ENCODE peak calls at places on chromosomes 16 and 17, in nine cellular contexts. One of them, this sample, is unnamed.

GRCh38 chr16:66256919-66257318 is 109.6 kb upstream of the CDH5 start:
- DNase-seq in epithelial cell of proximal tubule: no peak
- DNase-seq in PC-9: no peak
- DNase-seq in cardiac muscle cell: no peak
- DNase-seq in heart right ventricle: no peak
- DNase-seq in upper lobe of right lung: peak
- DNase-seq in foreskin fibroblast: no peak
- DNase-seq in mesendoderm: no peak
- DNase-seq in neural progenitor cell: no peak
- DNase-seq in this sample: no peak

GRCh38 chr17:61250335-61250890 is 149.2 kb upstream of the TBX2 start:
- DNase-seq in epithelial cell of proximal tubule: peak
- DNase-seq in PC-9: no peak
- DNase-seq in cardiac muscle cell: peak
- DNase-seq in heart right ventricle: no peak
- DNase-seq in upper lobe of right lung: no peak
- DNase-seq in foreskin fibroblast: peak
- DNase-seq in mesendoderm: no peak
- DNase-seq in neural progenitor cell: no peak
- DNase-seq in this sample: no peak

GRCh38 chr16:249431-249830 is 14.8 kb downstream of the FAM234A start:
- DNase-seq in epithelial cell of proximal tubule: no peak
- DNase-seq in PC-9: no peak
- DNase-seq in cardiac muscle cell: no peak
- DNase-seq in heart right ventricle: no peak
- DNase-seq in upper lobe of right lung: no peak
- DNase-seq in foreskin fibroblast: no peak
- DNase-seq in mesendoderm: no peak
- DNase-seq in neural progenitor cell: no peak
- DNase-seq in this sample: no peak

GRCh38 chr16:67104061-67104460 is 5.7 kb upstream of the PHAF1 start:
- DNase-seq in epithelial cell of proximal tubule: no peak
- DNase-seq in PC-9: no peak
- DNase-seq in cardiac muscle cell: peak
- DNase-seq in heart right ventricle: no peak
- DNase-seq in upper lobe of right lung: no peak
- DNase-seq in foreskin fibroblast: no peak
- DNase-seq in mesendoderm: peak
- DNase-seq in neural progenitor cell: peak
- DNase-seq in this sample: peak

GRCh38 chr17:80730739-80731138 is 186.1 kb downstream of the RPTOR start:
- DNase-seq in epithelial cell of proximal tubule: no peak
- DNase-seq in PC-9: no peak
- DNase-seq in cardiac muscle cell: no peak
- DNase-seq in heart right ventricle: no peak
- DNase-seq in upper lobe of right lung: no peak
- DNase-seq in foreskin fibroblast: no peak
- DNase-seq in mesendoderm: no peak
- DNase-seq in neural progenitor cell: no peak
- DNase-seq in this sample: no peak

GRCh38 chr16:53817117-53817516 is 113.2 kb downstream of the FTO start:
- DNase-seq in epithelial cell of proximal tubule: peak
- DNase-seq in PC-9: no peak
- DNase-seq in cardiac muscle cell: peak
- DNase-seq in heart right ventricle: no peak
- DNase-seq in upper lobe of right lung: no peak
- DNase-seq in foreskin fibroblast: peak
- DNase-seq in mesendoderm: peak
- DNase-seq in neural progenitor cell: no peak
- DNase-seq in this sample: peak

GRCh38 chr16:48949636-48950035 is 332.0 kb downstream of the CBLN1 start:
- DNase-seq in epithelial cell of proximal tubule: no peak
- DNase-seq in PC-9: no peak
- DNase-seq in cardiac muscle cell: no peak
- DNase-seq in heart right ventricle: no peak
- DNase-seq in upper lobe of right lung: no peak
- DNase-seq in foreskin fibroblast: no peak
- DNase-seq in mesendoderm: no peak
- DNase-seq in neural progenitor cell: no peak
- DNase-seq in this sample: no peak

GRCh38 chr17:5220074-5220473 is 14.6 kb downstream of the SCIMP start:
- DNase-seq in epithelial cell of proximal tubule: no peak
- DNase-seq in PC-9: no peak
- DNase-seq in cardiac muscle cell: no peak
- DNase-seq in heart right ventricle: no peak
- DNase-seq in upper lobe of right lung: no peak
- DNase-seq in foreskin fibroblast: no peak
- DNase-seq in mesendoderm: no peak
- DNase-seq in neural progenitor cell: no peak
- DNase-seq in this sample: no peak

GRCh38 chr17:78421534-78422266 is 43.3 kb downstream of the PGS1 start:
- DNase-seq in epithelial cell of proximal tubule: peak
- DNase-seq in PC-9: peak
- DNase-seq in cardiac muscle cell: peak
- DNase-seq in heart right ventricle: peak
- DNase-seq in upper lobe of right lung: peak
- DNase-seq in foreskin fibroblast: peak
- DNase-seq in mesendoderm: peak
- DNase-seq in neural progenitor cell: peak
- DNase-seq in this sample: peak

GRCh38 chr17:44915321-44915726 is at the start of gene GFAP:
- DNase-seq in epithelial cell of proximal tubule: no peak
- DNase-seq in PC-9: no peak
- DNase-seq in cardiac muscle cell: no peak
- DNase-seq in heart right ventricle: no peak
- DNase-seq in upper lobe of right lung: no peak
- DNase-seq in foreskin fibroblast: no peak
- DNase-seq in mesendoderm: no peak
- DNase-seq in neural progenitor cell: no peak
- DNase-seq in this sample: no peak

GRCh38 chr17:213286-214105 is 32.0 kb upstream of the DOC2B start:
- DNase-seq in epithelial cell of proximal tubule: no peak
- DNase-seq in PC-9: no peak
- DNase-seq in cardiac muscle cell: no peak
- DNase-seq in heart right ventricle: no peak
- DNase-seq in upper lobe of right lung: no peak
- DNase-seq in foreskin fibroblast: no peak
- DNase-seq in mesendoderm: no peak
- DNase-seq in neural progenitor cell: no peak
- DNase-seq in this sample: no peak

GRCh38 chr16:53085539-53086450 is 31.0 kb downstream of the CHD9 start:
- DNase-seq in epithelial cell of proximal tubule: no peak
- DNase-seq in PC-9: no peak
- DNase-seq in cardiac muscle cell: peak
- DNase-seq in heart right ventricle: no peak
- DNase-seq in upper lobe of right lung: no peak
- DNase-seq in foreskin fibroblast: peak
- DNase-seq in mesendoderm: peak
- DNase-seq in neural progenitor cell: no peak
- DNase-seq in this sample: no peak

GRCh38 chr16:46862555-46863447 is 21.4 kb upstream of the GPT2 start:
- DNase-seq in epithelial cell of proximal tubule: no peak
- DNase-seq in PC-9: no peak
- DNase-seq in cardiac muscle cell: no peak
- DNase-seq in heart right ventricle: no peak
- DNase-seq in upper lobe of right lung: no peak
- DNase-seq in foreskin fibroblast: no peak
- DNase-seq in mesendoderm: no peak
- DNase-seq in neural progenitor cell: no peak
- DNase-seq in this sample: no peak

GRCh38 chr17:29857823-29858222 is 72.2 kb downstream of the SSH2 start:
- DNase-seq in epithelial cell of proximal tubule: no peak
- DNase-seq in PC-9: no peak
- DNase-seq in cardiac muscle cell: no peak
- DNase-seq in heart right ventricle: no peak
- DNase-seq in upper lobe of right lung: no peak
- DNase-seq in foreskin fibroblast: no peak
- DNase-seq in mesendoderm: no peak
- DNase-seq in neural progenitor cell: no peak
- DNase-seq in this sample: no peak

GRCh38 chr16:67995423-67995822 is 3.9 kb downstream of the DPEP2 start:
- DNase-seq in epithelial cell of proximal tubule: no peak
- DNase-seq in PC-9: no peak
- DNase-seq in cardiac muscle cell: no peak
- DNase-seq in heart right ventricle: no peak
- DNase-seq in upper lobe of right lung: no peak
- DNase-seq in foreskin fibroblast: no peak
- DNase-seq in mesendoderm: no peak
- DNase-seq in neural progenitor cell: no peak
- DNase-seq in this sample: no peak

GRCh38 chr17:48704521-48704920 is 17.8 kb downstream of the PRAC1 start:
- DNase-seq in epithelial cell of proximal tubule: no peak
- DNase-seq in PC-9: no peak
- DNase-seq in cardiac muscle cell: no peak
- DNase-seq in heart right ventricle: no peak
- DNase-seq in upper lobe of right lung: no peak
- DNase-seq in foreskin fibroblast: no peak
- DNase-seq in mesendoderm: no peak
- DNase-seq in neural progenitor cell: no peak
- DNase-seq in this sample: no peak

GRCh38 chr17:28888832-28889231 is 8.7 kb downstream of the FLOT2 start:
- DNase-seq in epithelial cell of proximal tubule: no peak
- DNase-seq in PC-9: no peak
- DNase-seq in cardiac muscle cell: no peak
- DNase-seq in heart right ventricle: no peak
- DNase-seq in upper lobe of right lung: no peak
- DNase-seq in foreskin fibroblast: no peak
- DNase-seq in mesendoderm: no peak
- DNase-seq in neural progenitor cell: no peak
- DNase-seq in this sample: no peak

GRCh38 chr16:68802190-68802589 is 41.1 kb upstream of the TANGO6 start:
- DNase-seq in epithelial cell of proximal tubule: no peak
- DNase-seq in PC-9: peak
- DNase-seq in cardiac muscle cell: peak
- DNase-seq in heart right ventricle: no peak
- DNase-seq in upper lobe of right lung: no peak
- DNase-seq in foreskin fibroblast: peak
- DNase-seq in mesendoderm: no peak
- DNase-seq in neural progenitor cell: no peak
- DNase-seq in this sample: no peak

GRCh38 chr16:14004031-14004718 is 66.9 kb upstream of the MRTFB start:
- DNase-seq in epithelial cell of proximal tubule: no peak
- DNase-seq in PC-9: no peak
- DNase-seq in cardiac muscle cell: no peak
- DNase-seq in heart right ventricle: peak
- DNase-seq in upper lobe of right lung: no peak
- DNase-seq in foreskin fibroblast: no peak
- DNase-seq in mesendoderm: no peak
- DNase-seq in neural progenitor cell: no peak
- DNase-seq in this sample: no peak

GRCh38 chr17:7497228-7497627 is 13.1 kb downstream of the POLR2A start:
- DNase-seq in epithelial cell of proximal tubule: no peak
- DNase-seq in PC-9: no peak
- DNase-seq in cardiac muscle cell: no peak
- DNase-seq in heart right ventricle: no peak
- DNase-seq in upper lobe of right lung: no peak
- DNase-seq in foreskin fibroblast: no peak
- DNase-seq in mesendoderm: no peak
- DNase-seq in neural progenitor cell: no peak
- DNase-seq in this sample: no peak

GRCh38 chr17:82105882-82106696 is 8.1 kb upstream of the FASN start:
- DNase-seq in epithelial cell of proximal tubule: no peak
- DNase-seq in PC-9: peak
- DNase-seq in cardiac muscle cell: peak
- DNase-seq in heart right ventricle: peak
- DNase-seq in upper lobe of right lung: peak
- DNase-seq in foreskin fibroblast: peak
- DNase-seq in mesendoderm: peak
- DNase-seq in neural progenitor cell: peak
- DNase-seq in this sample: no peak
- H3K4me3 ChIP-seq in epithelial cell of proximal tubule: no peak
- H3K4me3 ChIP-seq in PC-9: peak
- H3K4me3 ChIP-seq in cardiac muscle cell: no peak
- H3K4me3 ChIP-seq in heart right ventricle: peak
- H3K4me3 ChIP-seq in upper lobe of right lung: peak
- H3K4me3 ChIP-seq in foreskin fibroblast: no peak
- H3K4me3 ChIP-seq in mesendoderm: no peak
- H3K4me3 ChIP-seq in neural progenitor cell: no peak
- H3K4me3 ChIP-seq in this sample: no peak

DNA sequence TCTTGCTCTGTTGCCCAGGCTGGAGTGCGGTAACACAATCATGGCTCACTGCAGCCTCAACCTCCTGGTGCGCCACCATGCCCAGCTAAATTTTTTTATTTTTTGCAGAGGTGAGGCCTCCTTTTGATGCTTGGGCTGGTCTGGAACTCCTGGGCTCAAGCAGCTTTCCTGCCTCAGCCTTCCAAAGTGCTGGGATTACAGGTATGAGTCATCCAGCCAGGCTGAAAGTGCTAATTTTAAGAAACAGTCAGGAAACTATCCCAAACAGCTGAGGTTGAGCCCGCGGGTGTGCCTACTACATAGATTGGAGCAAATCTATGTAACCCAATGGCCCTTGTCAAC is 738 bp upstream of the XPO6 start:
- DNase-seq in epithelial cell of proximal tubule: no peak
- DNase-seq in PC-9: no peak
- DNase-seq in cardiac muscle cell: peak
- DNase-seq in heart right ventricle: no peak
- DNase-seq in upper lobe of right lung: no peak
- DNase-seq in foreskin fibroblast: peak
- DNase-seq in mesendoderm: peak
- DNase-seq in neural progenitor cell: no peak
- DNase-seq in this sample: peak
- H3K4me3 ChIP-seq in epithelial cell of proximal tubule: peak
- H3K4me3 ChIP-seq in PC-9: peak
- H3K4me3 ChIP-seq in cardiac muscle cell: peak
- H3K4me3 ChIP-seq in heart right ventricle: peak
- H3K4me3 ChIP-seq in upper lobe of right lung: peak
- H3K4me3 ChIP-seq in foreskin fibroblast: peak
- H3K4me3 ChIP-seq in mesendoderm: no peak
- H3K4me3 ChIP-seq in neural progenitor cell: peak
- H3K4me3 ChIP-seq in this sample: peak

DNA sequence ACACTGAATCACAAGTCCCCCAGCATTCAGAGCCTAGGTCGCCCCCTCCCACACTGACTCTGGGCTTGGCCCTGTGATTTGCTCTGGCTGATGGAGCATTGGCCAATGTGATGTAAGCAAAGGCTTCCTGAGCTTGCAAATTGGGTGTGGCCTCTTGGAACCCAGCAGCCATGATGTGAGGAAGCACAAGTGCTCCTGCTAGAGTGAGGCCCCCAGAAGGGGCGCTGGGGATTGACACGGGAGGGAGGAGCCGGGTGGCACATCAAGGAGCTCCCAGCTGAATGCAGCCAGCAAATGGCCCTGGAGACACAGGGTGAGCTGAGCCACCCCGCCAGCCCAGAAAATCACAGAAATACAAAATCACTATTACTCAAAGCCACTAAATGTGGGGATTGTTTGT is 308.5 kb downstream of the C16orf95 start:
- DNase-seq in epithelial cell of proximal tubule: no peak
- DNase-seq in PC-9: no peak
- DNase-seq in cardiac muscle cell: no peak
- DNase-seq in heart right ventricle: no peak
- DNase-seq in upper lobe of right lung: no peak
- DNase-seq in foreskin fibroblast: no peak
- DNase-seq in mesendoderm: no peak
- DNase-seq in neural progenitor cell: no peak
- DNase-seq in this sample: no peak
- H3K4me3 ChIP-seq in epithelial cell of proximal tubule: no peak
- H3K4me3 ChIP-seq in PC-9: no peak
- H3K4me3 ChIP-seq in cardiac muscle cell: no peak
- H3K4me3 ChIP-seq in heart right ventricle: no peak
- H3K4me3 ChIP-seq in upper lobe of right lung: no peak
- H3K4me3 ChIP-seq in foreskin fibroblast: no peak
- H3K4me3 ChIP-seq in mesendoderm: no peak
- H3K4me3 ChIP-seq in neural progenitor cell: no peak
- H3K4me3 ChIP-seq in this sample: no peak

GRCh38 chr16:17386229-17386628 is 84.5 kb downstream of the XYLT1 start:
- DNase-seq in epithelial cell of proximal tubule: no peak
- DNase-seq in PC-9: no peak
- DNase-seq in cardiac muscle cell: no peak
- DNase-seq in heart right ventricle: no peak
- DNase-seq in upper lobe of right lung: no peak
- DNase-seq in foreskin fibroblast: no peak
- DNase-seq in mesendoderm: no peak
- DNase-seq in neural progenitor cell: peak
- DNase-seq in this sample: no peak
- H3K4me3 ChIP-seq in epithelial cell of proximal tubule: no peak
- H3K4me3 ChIP-seq in PC-9: no peak
- H3K4me3 ChIP-seq in cardiac muscle cell: no peak
- H3K4me3 ChIP-seq in heart right ventricle: no peak
- H3K4me3 ChIP-seq in upper lobe of right lung: no peak
- H3K4me3 ChIP-seq in foreskin fibroblast: no peak
- H3K4me3 ChIP-seq in mesendoderm: no peak
- H3K4me3 ChIP-seq in neural progenitor cell: peak
- H3K4me3 ChIP-seq in this sample: no peak

This sample was measured in SJSA1.